ENCODE peak calls at places on chromosome X, in five cellular contexts. N is activated CD8-positive, alpha-beta T cell treated with anti-CD3 and anti-CD28 coated beads, Interleukin-2, amount 10 ng/mL, durations not matched to agents 7 days and 5 days; R is sciatic nerve; K is activated CD4-positive, CD25-positive, alpha-beta regulatory T cell treated with anti-CD3 and anti-CD28 coated beads, Interleukin-2, amount 50 U/mL, for 24 hours; L is stimulated activated naive CD8-positive, alpha-beta T cell treated with anti-CD3 and anti-CD28 coated beads, Interleukin-15, amount 100 ng/mL, for 72 hours. Z is an unnamed sample.

GRCh38 chrX:41808042-41808441 is 84.1 kb downstream of the GPR82 start:
- ATAC-seq in N (no peak), K (no peak), L (no peak), R (no peak), Z (no peak)

GRCh38 chrX:140817943-140818342 is 108.4 kb downstream of the LINC00632 start:
- ATAC-seq in R (no peak), K (no peak), N (no peak), L (no peak), Z (no peak)

GRCh38 chrX:68997911-68998310 is 167.3 kb downstream of the PJA1 start:
- ATAC-seq in K (no peak), L (no peak), R (peak), N (no peak), Z (no peak)

GRCh38 chrX:9825129-9825865 is 39.1 kb downstream of the SHROOM2 start:
- ATAC-seq in K (no peak), L (no peak), R (no peak), N (no peak), Z (no peak)

GRCh38 chrX:106955004-106955772 is 35.0 kb downstream of the CLDN2 start:
- ATAC-seq in N (no peak), L (no peak), K (no peak), R (no peak), Z (no peak)

GRCh38 chrX:46628406-46629371 is 55.1 kb downstream of the CHST7 start:
- ATAC-seq in R (peak), K (peak), L (peak), N (no peak), Z (peak)

GRCh38 chrX:130896816-130897508 is 6.0 kb downstream of the ENOX2 start:
- ATAC-seq in N (no peak), R (peak), L (no peak), K (no peak), Z (no peak)

GRCh38 chrX:19867411-19867732 is 20.0 kb downstream of the SH3KBP1 start:
- ATAC-seq in N (no peak), K (no peak), R (peak), L (no peak), Z (no peak)

GRCh38 chrX:15564981-15565579 is 35.7 kb downstream of the ACE2 start:
- ATAC-seq in K (no peak), L (peak), N (peak), R (peak), Z (no peak)

GRCh38 chrX:10099411-10099810 is 57.4 kb upstream of the CLCN4 start:
- ATAC-seq in R (peak), K (no peak), N (no peak), L (no peak), Z (no peak)

GRCh38 chrX:79452879-79453278 is 85.7 kb upstream of the ITM2A start:
- ATAC-seq in N (no peak), R (no peak), K (no peak), L (no peak), Z (no peak)

GRCh38 chrX:112769034-112769433 is 71.6 kb downstream of the AMOT start:
- ATAC-seq in K (no peak), N (no peak), L (no peak), R (no peak), Z (no peak)

GRCh38 chrX:68196939-68197791 is 236.1 kb downstream of the OPHN1 start:
- ATAC-seq in N (no peak), K (no peak), R (peak), L (peak), Z (no peak)

GRCh38 chrX:23251043-23251442 is 83.6 kb upstream of the PTCHD1 start:
- ATAC-seq in R (no peak), L (no peak), K (no peak), N (no peak), Z (peak)

GRCh38 chrX:19739683-19740082 is 147.7 kb downstream of the SH3KBP1 start:
- ATAC-seq in L (no peak), K (no peak), N (no peak), R (peak), Z (no peak)

GRCh38 chrX:39445336-39445735 is 644.1 kb downstream of the MID1IP1 start:
- ATAC-seq in K (no peak), L (no peak), N (no peak), R (no peak), Z (no peak)

GRCh38 chrX:102154218-102154860 is 1.4 kb downstream of the BEX5 start:
- ATAC-seq in N (no peak), K (no peak), L (peak), R (no peak), Z (no peak)

GRCh38 chrX:152170621-152171020 is 32.2 kb upstream of the MAGEA10 start:
- ATAC-seq in L (no peak), N (no peak), R (no peak), K (no peak), Z (no peak)

GRCh38 chrX:8868906-8869305 is 67.7 kb upstream of the FAM9A start:
- ATAC-seq in L (no peak), N (no peak), K (no peak), R (no peak), Z (no peak)

GRCh38 chrX:37846558-37846933 is 825 bp downstream of the DYNLT3 start:
- ATAC-seq in R (no peak), L (peak), K (peak), N (no peak), Z (no peak)

GRCh38 chrX:17635231-17635630 is 102.1 kb upstream of the SCML1 start:
- ATAC-seq in N (no peak), L (no peak), R (no peak), K (no peak), Z (no peak)

GRCh38 chrX:110732274-110732673 is 63.3 kb downstream of the CHRDL1 start:
- ATAC-seq in N (no peak), L (no peak), R (peak), K (no peak), Z (no peak)

GRCh38 chrX:120514236-120514635 is 45.1 kb upstream of the LAMP2 start:
- ATAC-seq in N (no peak), K (no peak), L (no peak), R (no peak), Z (no peak)

GRCh38 chrX:136574548-136574947 is 42.5 kb downstream of the VGLL1 start:
- ATAC-seq in L (no peak), R (no peak), K (no peak), N (no peak), Z (no peak)

GRCh38 chrX:28585767-28586166 is 1.5 kb upstream of the IL1RAPL1 start:
- ATAC-seq in N (no peak), L (no peak), K (no peak), R (no peak), Z (no peak)

GRCh38 chrX:129585691-129586090 is 45.6 kb downstream of the OCRL start:
- ATAC-seq in N (no peak), L (no peak), K (no peak), R (no peak), Z (no peak)

GRCh38 chrX:46961574-46962279 is 49.5 kb downstream of the JADE3 start:
- ATAC-seq in R (no peak), K (no peak), L (no peak), N (no peak), Z (peak)

GRCh38 chrX:31629195-31629594 is 557.4 kb upstream of the FTHL17 start:
- ATAC-seq in K (no peak), N (no peak), R (peak), L (no peak), Z (no peak)

GRCh38 chrX:149374751-149375150 is 130.4 kb downstream of the IDS start:
- ATAC-seq in N (no peak), R (no peak), L (no peak), K (no peak), Z (no peak)

GRCh38 chrX:30990361-30990760 is 81.5 kb downstream of the FTHL17 start:
- ATAC-seq in L (no peak), N (no peak), K (no peak), R (no peak), Z (no peak)

GRCh38 chrX:45295587-45295986 is 94.9 kb upstream of the DIPK2B start:
- ATAC-seq in L (no peak), K (no peak), N (no peak), R (no peak), Z (no peak)

Z was measured in stimulated activated memory B cell treated with anti-CD40 and anti-IgM and Interleukin-4, amounts not matched to agents 10 μg/mL and 1 μg/mL and 100 μg/mL, for 72 hours.